ENCODE peak calls at places on chromosomes 1 and 21, in ten cellular contexts. R is adrenal gland, X is Peyer's patch, J is HCT116, N is adipocyte, U is mesendoderm, Y is vagina, C is psoas muscle, H is brain microvascular endothelial cell, T is left ventricle myocardium inferior. V is an unnamed sample.
A peak's percentile ranks its signal among the peaks of the same experiment; 100 is the strongest.

GRCh38 chr1:229318056-229318455 is 24.8 kb downstream of the CCSAP start:
- DNase-seq in R (no peak), X (no peak), J (no peak), N (peak; percentile 18), U (peak; percentile 43), Y (no peak), C (no peak), H (peak; percentile 39), T (no peak), V (no peak)

GRCh38 chr1:58251415-58252073 is 295.0 kb downstream of the OMA1 start:
- DNase-seq in R (no peak), X (no peak), J (peak; percentile 7), N (no peak), U (peak; percentile 68), Y (no peak), C (no peak), H (no peak), T (no peak), V (peak; percentile 4)

GRCh38 chr21:39046236-39046911 is 136.9 kb downstream of the PSMG1 start:
- DNase-seq in R (no peak), X (no peak), J (no peak), N (no peak), U (no peak), Y (no peak), C (no peak), H (no peak), T (no peak), V (no peak)

GRCh38 chr1:207862241-207862787 is 48.6 kb downstream of the CD34 start:
- DNase-seq in R (no peak), X (no peak), J (no peak), N (peak; percentile 75), U (no peak), Y (no peak), C (no peak), H (no peak), T (no peak), V (no peak)

GRCh38 chr1:198359024-198359653 is 181.3 kb downstream of the ATP6V1G3 start:
- DNase-seq in R (no peak), X (no peak), J (peak; percentile 27), N (peak; percentile 32), U (no peak), Y (no peak), C (no peak), H (no peak), T (no peak), V (no peak)

GRCh38 chr1:234836045-234836681 is 226.2 kb upstream of the IRF2BP2 start:
- DNase-seq in R (no peak), X (no peak), J (no peak), N (no peak), U (no peak), Y (no peak), C (no peak), H (no peak), T (no peak), V (no peak)

GRCh38 chr1:159141584-159142518 is 29.6 kb upstream of the CADM3 start:
- DNase-seq in R (no peak), X (no peak), J (no peak), N (peak; percentile 10), U (peak; percentile 31), Y (no peak), C (no peak), H (peak; percentile 57), T (no peak), V (no peak)

GRCh38 chr1:212979340-212980122 is 29.2 kb downstream of the VASH2 start:
- DNase-seq in R (no peak), X (no peak), J (no peak), N (no peak), U (no peak), Y (no peak), C (no peak), H (no peak), T (no peak), V (no peak)

GRCh38 chr1:161226320-161226711 is 456 bp downstream of the TOMM40L start:
- DNase-seq in R (no peak), X (peak; percentile 46), J (no peak), N (peak; percentile 12), U (no peak), Y (no peak), C (peak; percentile 54), H (no peak), T (no peak), V (no peak)

GRCh38 chr1:230632273-230632873 is 9.9 kb upstream of the COG2 start:
- DNase-seq in R (peak; percentile 51), X (no peak), J (peak; percentile 52), N (peak; percentile 43), U (peak; percentile 83), Y (no peak), C (no peak), H (peak; percentile 26), T (no peak), V (peak; percentile 56)

GRCh38 chr1:85278853-85279314 is 2.5 kb upstream of the BCL10 start:
- DNase-seq in R (peak; percentile 77), X (peak; percentile 86), J (peak; percentile 87), N (peak; percentile 86), U (peak; percentile 26), Y (no peak), C (no peak), H (peak; percentile 94), T (no peak), V (no peak)

GRCh38 chr1:21220815-21221214 is 44.1 kb upstream of the EIF4G3 start:
- DNase-seq in R (no peak), X (no peak), J (no peak), N (no peak), U (no peak), Y (no peak), C (no peak), H (no peak), T (no peak), V (no peak)

GRCh38 chr1:193707271-193708015 is 521.0 kb upstream of the B3GALT2 start:
- DNase-seq in R (no peak), X (no peak), J (no peak), N (peak; percentile 65), U (no peak), Y (no peak), C (no peak), H (no peak), T (no peak), V (no peak)

GRCh38 chr1:42135426-42135825 is 17.8 kb upstream of the GUCA2B start:
- DNase-seq in R (no peak), X (no peak), J (no peak), N (peak; percentile 65), U (no peak), Y (no peak), C (no peak), H (no peak), T (no peak), V (no peak)

GRCh38 chr1:30149226-30149625 is 574.2 kb downstream of the MATN1 start:
- DNase-seq in R (no peak), X (no peak), J (no peak), N (no peak), U (no peak), Y (no peak), C (no peak), H (no peak), T (no peak), V (no peak)
- H3K4me3 ChIP-seq in R (no peak overlapping the region), X (no peak overlapping the region), J (no peak overlapping the region), N (no peak overlapping the region), U (no peak overlapping the region), Y (no peak overlapping the region), C (no peak overlapping the region), H (no peak overlapping the region), T (no peak overlapping the region), V (no peak overlapping the region)

DNA sequence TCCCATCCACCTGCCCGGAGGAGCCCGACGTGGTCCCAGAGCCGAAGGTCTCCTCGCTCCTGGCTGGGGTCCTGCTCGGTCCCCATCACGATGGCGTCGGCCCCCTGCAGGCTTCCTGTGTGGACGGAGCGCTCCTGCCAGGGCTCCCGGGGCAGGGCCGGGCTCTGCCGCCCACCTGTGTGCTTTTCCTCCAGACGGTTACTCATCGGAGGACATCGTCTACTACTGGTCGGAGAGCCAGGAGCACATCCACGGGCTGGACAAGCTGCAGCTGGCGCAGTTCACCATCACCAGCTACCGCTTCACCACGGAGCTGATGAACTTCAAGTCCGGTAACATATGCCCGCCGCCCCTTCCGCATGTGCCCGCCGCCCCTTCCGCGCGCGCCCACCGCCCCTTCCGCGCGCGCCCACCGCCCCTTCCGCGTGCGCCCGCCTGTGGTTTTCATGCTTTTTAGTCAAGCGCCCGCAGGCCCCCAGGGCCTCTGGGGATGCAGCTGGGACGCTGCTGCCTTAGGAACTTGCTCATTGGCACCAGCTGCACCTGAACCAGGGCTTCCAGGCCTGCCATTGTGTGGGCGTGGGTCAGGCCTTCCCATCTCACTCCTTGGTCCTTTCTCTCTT is 8.9 kb downstream of the GABRD start:
- DNase-seq in R (no peak), X (no peak), J (no peak), N (no peak), U (no peak), Y (no peak), C (no peak), H (no peak), T (no peak), V (no peak)
- H3K27me3 ChIP-seq in R (no peaks in the 10 kb centered on the region), X (no peaks in the 10 kb centered on the region), J (no peaks in the 10 kb centered on the region), N (peaks cover 39% of the 10 kb centered on the region), U (no peaks in the 10 kb centered on the region), Y (no peaks in the 10 kb centered on the region), C (peaks cover 10% of the 10 kb centered on the region), H (peaks cover 11% of the 10 kb centered on the region), T (peaks cover 26% of the 10 kb centered on the region), V (no peaks in the 10 kb centered on the region)

GRCh38 chr1:157044326-157044725 is 1.2 kb downstream of the ARHGEF11 start:
- DNase-seq in R (no peak), X (no peak), J (no peak), N (no peak), U (no peak), Y (no peak), C (no peak), H (no peak), T (no peak), V (no peak)

GRCh38 chr1:157043685-157044084 is 1.9 kb downstream of the ARHGEF11 start:
- DNase-seq in R (no peak), X (no peak), J (no peak), N (no peak), U (no peak), Y (no peak), C (no peak), H (no peak), T (no peak), V (no peak)

GRCh38 chr1:157045251-157046218 is at the start of gene ARHGEF11:
- DNase-seq in R (peak; percentile 90), X (peak; percentile 92), J (peak; percentile 64), N (peak; percentile 98), U (peak; percentile 92), Y (no peak), C (peak; percentile 96), H (peak; percentile 66), T (peak; percentile 92), V (peak; percentile 92)

GRCh38 chr1:157040802-157041201 is 4.7 kb downstream of the ARHGEF11 start:
- DNase-seq in R (no peak), X (no peak), J (no peak), N (peak; percentile 42), U (no peak), Y (no peak), C (no peak), H (peak; percentile 63), T (no peak), V (no peak)

GRCh38 chr1:157042852-157043251 is 2.7 kb downstream of the ARHGEF11 start:
- DNase-seq in R (no peak), X (no peak), J (no peak), N (peak; percentile 17), U (no peak), Y (no peak), C (no peak), H (no peak), T (no peak), V (no peak)
- H3K4me3 ChIP-seq in R (no peak overlapping the region), X (peak overlapping the region; percentile 77), J (no peak overlapping the region), N (peak overlapping the region; percentile 91), U (no peak overlapping the region), Y (peak overlapping the region; percentile 64), C (peak overlapping the region; percentile 78), H (no peak overlapping the region), T (peak overlapping the region; percentile 74), V (no peak overlapping the region)

GRCh38 chr1:4657244-4657789 is 2.9 kb downstream of the AJAP1 start:
- DNase-seq in R (no peak), X (no peak), J (no peak), N (no peak), U (peak; percentile 50), Y (no peak), C (peak; percentile 26), H (no peak), T (no peak), V (no peak)
- H3K27me3 ChIP-seq in R (peaks cover 34% of the 10 kb centered on the region), X (no peaks in the 10 kb centered on the region), J (no peaks in the 10 kb centered on the region), N (peaks cover 50% of the 10 kb centered on the region), U (peaks cover 18% of the 10 kb centered on the region), Y (no peaks in the 10 kb centered on the region), C (peaks cover 70% of the 10 kb centered on the region), H (peaks cover 19% of the 10 kb centered on the region), T (peaks cover 98% of the 10 kb centered on the region), V (no peaks in the 10 kb centered on the region)